ENCODE peak calls at places on chromosome 1, in five cellular contexts. I is suprapubic skin; D is astrocyte of the cerebellum; N is CD8-positive, alpha-beta T cell; P is tibial artery. Q is an unnamed sample.

GRCh38 chr1:44361478-44361877 is 6.4 kb upstream of the ERI3 start:
- DNase-seq in I (no peak), D (no peak), N (no peak), P (no peak), Q (no peak)

GRCh38 chr1:69700770-69701169 is 133.0 kb downstream of the LRRC7 start:
- DNase-seq in I (no peak), D (no peak), N (no peak), P (no peak), Q (no peak)

GRCh38 chr1:223836586-223836985 is 9.2 kb downstream of the TP53BP2 start:
- DNase-seq in I (no peak), D (no peak), N (no peak), P (no peak), Q (no peak)

GRCh38 chr1:228978486-228979324 is 243.4 kb downstream of the RHOU start:
- DNase-seq in I (no peak), D (no peak), N (no peak), P (peak), Q (no peak)

GRCh38 chr1:77829851-77830250 is 50.4 kb downstream of the MIGA1 start:
- DNase-seq in I (no peak), D (no peak), N (no peak), P (no peak), Q (no peak)

GRCh38 chr1:8520483-8520966 is 202.6 kb downstream of the SLC45A1 start:
- DNase-seq in I (no peak), D (peak), N (no peak), P (no peak), Q (no peak)

GRCh38 chr1:206537141-206537540 is 29.8 kb downstream of the RASSF5 start:
- DNase-seq in I (no peak), D (no peak), N (no peak), P (no peak), Q (no peak)

GRCh38 chr1:241972703-241973375 is 15.3 kb downstream of the BECN2 start:
- DNase-seq in I (no peak), D (peak), N (no peak), P (no peak), Q (no peak)

GRCh38 chr1:201773764-201774163 is 55.2 kb upstream of the IPO9 start:
- DNase-seq in I (no peak), D (no peak), N (no peak), P (no peak), Q (no peak)

GRCh38 chr1:26126321-26127084 is 14.9 kb downstream of the PDIK1L start:
- DNase-seq in I (no peak), D (no peak), N (peak), P (peak), Q (no peak)

GRCh38 chr1:42847721-42848470 is 1.5 kb downstream of the ZNF691 start:
- DNase-seq in I (no peak), D (no peak), N (no peak), P (no peak), Q (no peak)
- H3K4me3 ChIP-seq in I (no peak), D (no peak), N (no peak), P (no peak), Q (peak)

DNA sequence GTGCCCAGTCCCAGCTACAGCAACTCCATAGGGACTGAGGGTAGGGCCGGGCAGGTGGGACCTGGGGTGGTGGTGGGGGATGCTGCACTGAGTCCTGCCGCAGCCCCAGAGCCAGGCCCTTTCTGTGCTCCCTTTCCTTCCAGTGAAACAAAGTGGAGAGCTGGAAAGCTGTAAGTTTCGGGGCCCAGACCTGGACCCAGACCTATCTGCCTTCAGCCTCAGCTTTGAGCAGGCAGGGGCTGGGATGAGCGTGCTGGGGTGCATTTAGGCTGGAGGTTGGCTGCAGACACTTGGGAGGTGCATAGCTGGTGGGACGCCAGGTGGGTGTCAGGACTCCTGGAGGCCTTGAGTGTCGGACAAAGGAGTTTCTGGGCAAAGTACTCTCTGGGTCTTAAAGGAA is 92.7 kb upstream of the C1orf174 start:
- DNase-seq in I (no peak), D (no peak), N (no peak), P (no peak), Q (no peak)
- TF ChIP-seq CTCF in I (no peak), D (no peak), N (no peak), P (no peak), Q (no peak)

GRCh38 chr1:15836772-15837669 is 10.5 kb upstream of the SPEN start:
- DNase-seq in I (peak), D (no peak), N (peak), P (no peak), Q (no peak)

GRCh38 chr1:15835741-15836510 is 11.6 kb upstream of the SPEN start:
- DNase-seq in I (peak), D (peak), N (peak), P (peak), Q (peak)

GRCh38 chr1:15838721-15839120 is 8.8 kb upstream of the SPEN start:
- DNase-seq in I (peak), D (no peak), N (no peak), P (no peak), Q (no peak)

GRCh38 chr1:15835205-15835740 is 12.2 kb upstream of the SPEN start:
- DNase-seq in I (peak), D (no peak), N (no peak), P (no peak), Q (no peak)

GRCh38 chr1:15837931-15838330 is 9.6 kb upstream of the SPEN start:
- DNase-seq in I (peak), D (no peak), N (no peak), P (no peak), Q (no peak)
- H3K4me3 ChIP-seq in I (no peak), D (no peak), N (no peak), P (no peak), Q (no peak)

DNA sequence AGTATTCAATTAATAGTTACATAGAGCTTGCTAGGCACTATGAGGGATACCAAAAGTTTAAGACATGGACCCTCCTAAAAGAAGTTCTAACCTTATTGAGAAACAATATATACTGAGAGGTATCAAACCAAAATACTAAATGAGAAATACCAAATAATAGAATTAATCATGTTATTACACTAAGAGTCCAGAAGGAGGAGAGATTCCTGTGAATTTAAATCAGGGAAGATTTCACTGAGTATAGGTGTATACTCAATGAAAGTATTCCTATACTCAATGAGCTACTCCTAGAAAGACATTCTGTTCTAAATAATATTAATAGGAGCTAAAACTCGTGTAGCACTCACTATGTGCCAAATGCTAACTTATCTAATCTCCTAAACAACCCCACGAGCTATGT is 9.4 kb downstream of the CR1L start:
- DNase-seq in I (no peak), D (no peak), N (no peak), P (no peak), Q (no peak)
- TF ChIP-seq CTCF in I (no peak), D (no peak), N (no peak), P (no peak), Q (peak)

GRCh38 chr1:41515131-41515678 is 30.7 kb upstream of the EDN2 start:
- DNase-seq in I (no peak), D (no peak), N (no peak), P (no peak), Q (no peak)

GRCh38 chr1:41517039-41517438 is 32.6 kb upstream of the EDN2 start:
- DNase-seq in I (no peak), D (no peak), N (no peak), P (no peak), Q (no peak)

GRCh38 chr1:41514381-41514780 is 29.9 kb upstream of the EDN2 start:
- DNase-seq in I (no peak), D (no peak), N (no peak), P (no peak), Q (no peak)

GRCh38 chr1:41515778-41516167 is 31.3 kb upstream of the EDN2 start:
- DNase-seq in I (no peak), D (no peak), N (no peak), P (no peak), Q (no peak)

GRCh38 chr1:41516168-41516961 is 31.9 kb upstream of the EDN2 start:
- DNase-seq in I (peak), D (peak), N (peak), P (peak), Q (no peak)
- H3K4me3 ChIP-seq in I (peak), D (peak), N (no peak), P (peak), Q (peak)

GRCh38 chr1:198553017-198553416 is 12.5 kb upstream of the ATP6V1G3 start:
- DNase-seq in I (no peak), D (no peak), N (no peak), P (no peak), Q (no peak)
- TF ChIP-seq CTCF in I (no peak), D (no peak), N (no peak), P (no peak), Q (peak)

DNA sequence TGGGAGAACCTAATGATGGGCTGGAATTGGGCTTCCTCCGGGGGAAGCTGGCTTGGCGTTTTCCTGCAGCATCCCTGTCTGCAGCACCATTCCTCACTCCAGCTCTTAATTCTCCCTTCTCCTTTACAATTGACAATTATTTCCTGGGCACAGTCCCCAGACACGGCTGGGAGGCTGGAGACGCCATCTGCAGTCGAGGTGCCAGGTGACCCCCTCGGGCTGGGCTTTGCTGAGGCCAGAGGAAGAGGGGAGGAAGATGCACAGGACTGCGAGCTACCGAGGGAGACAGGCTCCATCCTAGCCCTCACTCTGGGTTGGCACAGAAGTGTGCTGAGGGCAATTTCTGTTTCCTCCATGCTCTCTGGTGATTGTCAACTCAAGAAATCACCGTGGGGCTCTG is 453.8 kb downstream of the PTPRU start:
- DNase-seq in I (peak), D (no peak), N (no peak), P (no peak), Q (no peak)
- H3K4me3 ChIP-seq in I (no peak), D (no peak), N (no peak), P (no peak), Q (no peak)

Q was measured in epithelial cell of proximal tubule.